ENCODE peak calls at places on chromosome 16, in eight cellular contexts. N, W, Y, A, S, C, I and H are unnamed samples.

GRCh38 chr16:86740817-86741799 is 162.8 kb downstream of the FOXL1 start:
- DNase-seq in N (peak; percentile 71), W (no peak), Y (peak; percentile 74), A (no peak), S (no peak), C (peak; percentile 16), I (peak; percentile 80), H (peak; percentile 91)

GRCh38 chr16:89921131-89921698 is 1.9 kb upstream of the TUBB3 start:
- DNase-seq in N (no peak), W (no peak), Y (no peak), A (no peak), S (no peak), C (peak; percentile 55), I (no peak), H (no peak)

GRCh38 chr16:74034862-74035261 is 261.8 kb upstream of the PSMD7 start:
- DNase-seq in N (peak; percentile 47), W (no peak), Y (no peak), A (peak; percentile 36), S (no peak), C (no peak), I (peak; percentile 11), H (no peak)

GRCh38 chr16:69316595-69317034 is 5.5 kb downstream of the VPS4A start:
- DNase-seq in N (no peak), W (no peak), Y (no peak), A (no peak), S (no peak), C (peak; percentile 76), I (no peak), H (no peak)

GRCh38 chr16:8885674-8886592 is 3.8 kb downstream of the LITAFD start:
- DNase-seq in N (peak; percentile 52), W (peak; percentile 39), Y (no peak), A (no peak), S (no peak), C (peak; percentile 51), I (peak; percentile 51), H (no peak)

GRCh38 chr16:85157813-85158701 is 45.8 kb upstream of the CIBAR2 start:
- DNase-seq in N (peak; percentile 85), W (no peak), Y (no peak), A (peak; percentile 47), S (no peak), C (no peak), I (no peak), H (no peak)

GRCh38 chr16:74574146-74574545 is 32.8 kb downstream of the GLG1 start:
- DNase-seq in N (no peak), W (no peak), Y (no peak), A (no peak), S (no peak), C (no peak), I (no peak), H (no peak)

GRCh38 chr16:73096510-73096909 is 48.6 kb upstream of the ZFHX3 start:
- DNase-seq in N (no peak), W (no peak), Y (no peak), A (no peak), S (no peak), C (no peak), I (no peak), H (no peak)

GRCh38 chr16:84370723-84371552 is 2.6 kb downstream of the ATP2C2 start:
- DNase-seq in N (no peak), W (no peak), Y (no peak), A (no peak), S (no peak), C (no peak), I (no peak), H (no peak)

GRCh38 chr16:69501956-69502457 is 63.8 kb upstream of the NFAT5 start:
- DNase-seq in N (peak; percentile 17), W (no peak), Y (no peak), A (no peak), S (no peak), C (no peak), I (no peak), H (no peak)

GRCh38 chr16:27458196-27458728 is 56.3 kb downstream of the IL21R start:
- DNase-seq in N (no peak), W (no peak), Y (no peak), A (no peak), S (peak; percentile 26), C (no peak), I (no peak), H (no peak)

GRCh38 chr16:29820271-29820701 is at the start of gene MVP:
- DNase-seq in N (no peak), W (peak; percentile 84), Y (peak; percentile 82), A (no peak), S (peak; percentile 63), C (peak; percentile 84), I (peak; percentile 57), H (peak; percentile 83)

GRCh38 chr16:51698647-51699046 is 547.6 kb upstream of the SALL1 start:
- DNase-seq in N (no peak), W (no peak), Y (no peak), A (no peak), S (no peak), C (no peak), I (no peak), H (no peak)

GRCh38 chr16:88383401-88384221 is 852 bp downstream of the ZNF469 start:
- DNase-seq in N (peak; percentile 37), W (peak; percentile 53), Y (no peak), A (no peak), S (no peak), C (peak; percentile 45), I (peak; percentile 63), H (peak; percentile 73)

GRCh38 chr16:4316732-4317461 is 1.0 kb downstream of the GLIS2 start:
- DNase-seq in N (no peak), W (peak; percentile 84), Y (no peak), A (no peak), S (no peak), C (peak; percentile 64), I (no peak), H (peak; percentile 55)

GRCh38 chr16:86579268-86580062 is 1.1 kb downstream of the FOXL1 start:
- DNase-seq in N (no peak), W (no peak), Y (no peak), A (no peak), S (no peak), C (no peak), I (no peak), H (no peak)

GRCh38 chr16:11668590-11669379 is 530 bp downstream of the SNN start:
- DNase-seq in N (no peak), W (no peak), Y (no peak), A (peak; percentile 45), S (no peak), C (peak; percentile 44), I (no peak), H (no peak)

GRCh38 chr16:11836653-11837244 is 14.6 kb downstream of the RSL1D1 start:
- DNase-seq in N (no peak), W (no peak), Y (no peak), A (no peak), S (no peak), C (no peak), I (peak; percentile 87), H (no peak)

GRCh38 chr16:58264961-58265479 is 29.8 kb downstream of the PRSS54 start:
- DNase-seq in N (no peak), W (no peak), Y (no peak), A (no peak), S (no peak), C (peak; percentile 80), I (peak; percentile 84), H (no peak)

GRCh38 chr16:69181-69580 is 3.2 kb downstream of the RHBDF1 start:
- DNase-seq in N (no peak), W (no peak), Y (no peak), A (no peak), S (no peak), C (no peak), I (no peak), H (no peak)

DNA sequence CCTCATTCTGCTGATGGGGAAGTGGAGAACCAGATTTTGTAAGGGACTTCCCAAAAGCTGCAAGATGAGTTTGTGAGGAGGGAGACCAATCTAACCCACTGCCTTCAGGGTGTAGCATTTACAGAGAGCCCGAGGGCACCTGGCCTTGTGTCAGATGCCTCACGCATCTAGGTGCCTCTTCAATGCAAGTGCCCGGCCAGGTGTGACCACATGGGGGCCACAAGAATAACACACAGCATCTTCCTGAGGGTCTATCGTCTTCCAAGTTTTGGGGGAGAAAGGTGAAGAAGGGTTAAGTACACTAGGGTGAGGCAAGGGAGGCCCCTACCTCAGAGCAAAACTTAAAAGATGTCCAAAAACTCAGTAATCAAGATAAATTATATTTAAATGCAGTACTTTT is 401.7 kb upstream of the CDH5 start:
- DNase-seq in N (no peak), W (no peak), Y (no peak), A (no peak), S (no peak), C (no peak), I (no peak), H (no peak)
- H3K27ac ChIP-seq in N (no peak overlapping the region), W (no peak overlapping the region), Y (no peak overlapping the region), A (no peak overlapping the region), S (no peak overlapping the region), C (no peak overlapping the region), I (no peak overlapping the region), H (no peak overlapping the region)

DNA sequence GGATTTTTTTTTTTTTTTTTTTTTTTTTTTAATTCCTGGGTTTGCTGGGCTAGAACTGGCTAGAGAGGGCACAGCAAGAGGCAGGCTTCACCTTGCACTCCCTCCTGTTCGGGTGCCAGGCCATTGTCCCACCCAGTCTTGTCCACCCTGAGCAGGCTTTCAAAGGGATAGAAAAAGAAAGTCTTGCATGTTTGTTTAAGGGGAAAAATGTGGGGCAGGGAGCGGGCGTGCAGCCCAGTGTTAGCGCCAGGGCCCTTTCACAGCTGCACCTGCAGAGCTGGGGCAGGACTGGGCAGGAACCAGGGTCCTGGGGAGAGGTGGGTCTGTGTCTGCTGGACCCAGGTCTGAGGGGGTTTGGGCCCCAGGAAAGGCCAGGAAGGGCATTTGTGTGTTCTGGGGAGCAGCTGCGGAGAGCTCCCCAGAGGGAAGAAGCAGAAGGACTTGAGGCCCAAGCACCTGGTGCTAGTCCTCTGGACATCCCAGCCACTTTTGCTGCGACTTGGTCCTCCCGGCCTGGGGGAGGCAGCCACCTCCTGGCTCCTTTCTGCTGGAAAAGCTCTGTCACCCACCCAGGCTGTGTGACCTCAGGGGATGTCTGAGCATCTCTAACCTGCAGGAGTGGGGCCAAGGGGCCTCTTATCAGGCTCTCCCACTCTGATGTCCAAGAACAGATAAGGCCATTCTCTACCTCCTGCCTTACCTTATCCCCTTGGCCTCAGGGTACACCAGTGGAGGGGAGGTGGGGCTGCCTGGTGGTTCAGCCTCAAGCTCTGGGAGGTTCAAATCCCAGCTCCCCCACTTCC is 44.8 kb downstream of the PSME3IP1 start:
- DNase-seq in N (no peak), W (no peak), Y (no peak), A (no peak), S (no peak), C (no peak), I (no peak), H (no peak)
- H3K27ac ChIP-seq in N (no peak overlapping the region), W (peak overlapping the region; percentile 62), Y (no peak overlapping the region), A (no peak overlapping the region), S (no peak overlapping the region), C (no peak overlapping the region), I (no peak overlapping the region), H (no peak overlapping the region)

DNA sequence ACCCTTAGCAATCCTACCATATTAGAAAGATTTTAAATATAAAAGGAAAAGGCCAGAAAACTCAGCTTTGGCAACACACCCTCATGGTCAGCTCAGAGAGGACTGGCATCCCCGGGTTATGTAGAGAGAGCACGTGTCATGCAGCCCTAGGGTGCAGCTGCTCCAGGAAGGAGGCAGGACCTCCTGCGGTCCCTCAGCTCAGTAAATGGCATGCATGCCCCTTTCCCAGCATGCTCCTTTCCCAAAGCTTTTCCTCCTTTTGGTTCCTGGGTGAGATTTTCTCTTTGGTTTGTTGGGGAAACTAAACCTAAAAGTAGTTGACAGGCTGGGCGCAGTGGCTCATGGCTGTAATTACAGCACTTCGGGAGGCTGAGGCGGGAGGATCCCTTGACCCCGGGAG is 3.9 kb downstream of the GAN start:
- DNase-seq in N (no peak), W (no peak), Y (no peak), A (no peak), S (no peak), C (no peak), I (no peak), H (no peak)
- H3K27ac ChIP-seq in N (no peak overlapping the region), W (no peak overlapping the region), Y (no peak overlapping the region), A (no peak overlapping the region), S (no peak overlapping the region), C (no peak overlapping the region), I (no peak overlapping the region), H (no peak overlapping the region)

GRCh38 chr16:1560866-1561265 is 27.4 kb downstream of the TMEM204 start:
- DNase-seq in N (no peak), W (no peak), Y (no peak), A (no peak), S (no peak), C (no peak), I (no peak), H (no peak)
- H3K27ac ChIP-seq in N (no peak overlapping the region), W (no peak overlapping the region), Y (no peak overlapping the region), A (no peak overlapping the region), S (no peak overlapping the region), C (no peak overlapping the region), I (no peak overlapping the region), H (no peak overlapping the region)